ENCODE peak calls at places on chromosomes 2 and 18, in nine cellular contexts. One of them, this sample, is unnamed.

GRCh38 chr2:48032765-48033164 is 126.5 kb upstream of the FBXO11 start:
- DNase-seq in OCI-LY7: no peak
- DNase-seq in GM23338: no peak
- DNase-seq in GM23248: no peak
- DNase-seq in HCT116: no peak
- DNase-seq in neural progenitor cell: no peak
- DNase-seq in PC-3: no peak
- DNase-seq in SK-N-SH: no peak
- DNase-seq in MM.1S: no peak
- DNase-seq in this sample: no peak

GRCh38 chr2:85756822-85757435 is 3.1 kb downstream of the ATOH8 start:
- DNase-seq in HCT116: no peak
- DNase-seq in MM.1S: no peak
- DNase-seq in SK-N-SH: no peak
- DNase-seq in neural progenitor cell: no peak
- DNase-seq in OCI-LY7: no peak
- DNase-seq in GM23248: no peak
- DNase-seq in GM23338: no peak
- DNase-seq in PC-3: no peak
- DNase-seq in this sample: no peak

GRCh38 chr2:139946690-139947089 is 1166.5 kb upstream of the NXPH2 start:
- DNase-seq in OCI-LY7: no peak
- DNase-seq in neural progenitor cell: peak
- DNase-seq in GM23338: peak
- DNase-seq in GM23248: no peak
- DNase-seq in HCT116: peak
- DNase-seq in SK-N-SH: peak
- DNase-seq in PC-3: peak
- DNase-seq in MM.1S: no peak
- DNase-seq in this sample: no peak

GRCh38 chr18:74695170-74695569 is 97.5 kb downstream of the ZNF407 start:
- DNase-seq in OCI-LY7: no peak
- DNase-seq in GM23338: no peak
- DNase-seq in HCT116: no peak
- DNase-seq in PC-3: no peak
- DNase-seq in SK-N-SH: no peak
- DNase-seq in GM23248: no peak
- DNase-seq in MM.1S: no peak
- DNase-seq in neural progenitor cell: no peak
- DNase-seq in this sample: no peak

GRCh38 chr18:22977847-22978701 is 44.9 kb downstream of the RBBP8 start:
- DNase-seq in MM.1S: no peak
- DNase-seq in PC-3: peak
- DNase-seq in HCT116: peak
- DNase-seq in OCI-LY7: no peak
- DNase-seq in GM23248: peak
- DNase-seq in neural progenitor cell: no peak
- DNase-seq in GM23338: no peak
- DNase-seq in SK-N-SH: no peak
- DNase-seq in this sample: peak

GRCh38 chr2:192286093-192286701 is 91.5 kb upstream of the TMEFF2 start:
- DNase-seq in PC-3: peak
- DNase-seq in neural progenitor cell: peak
- DNase-seq in SK-N-SH: peak
- DNase-seq in GM23248: peak
- DNase-seq in OCI-LY7: no peak
- DNase-seq in GM23338: peak
- DNase-seq in MM.1S: peak
- DNase-seq in HCT116: peak
- DNase-seq in this sample: peak

GRCh38 chr2:120323214-120323613 is 22.7 kb upstream of the INHBB start:
- DNase-seq in MM.1S: no peak
- DNase-seq in HCT116: no peak
- DNase-seq in OCI-LY7: no peak
- DNase-seq in GM23248: peak
- DNase-seq in GM23338: no peak
- DNase-seq in SK-N-SH: no peak
- DNase-seq in neural progenitor cell: no peak
- DNase-seq in PC-3: no peak
- DNase-seq in this sample: no peak

GRCh38 chr2:18046017-18046416 is 167.6 kb downstream of the KCNS3 start:
- DNase-seq in neural progenitor cell: no peak
- DNase-seq in PC-3: no peak
- DNase-seq in OCI-LY7: no peak
- DNase-seq in HCT116: no peak
- DNase-seq in GM23338: no peak
- DNase-seq in GM23248: no peak
- DNase-seq in SK-N-SH: no peak
- DNase-seq in MM.1S: no peak
- DNase-seq in this sample: no peak

GRCh38 chr2:233919938-233920337 is 2.8 kb downstream of the TRPM8 start:
- DNase-seq in MM.1S: no peak
- DNase-seq in neural progenitor cell: no peak
- DNase-seq in GM23338: no peak
- DNase-seq in OCI-LY7: no peak
- DNase-seq in PC-3: peak
- DNase-seq in HCT116: no peak
- DNase-seq in GM23248: peak
- DNase-seq in SK-N-SH: no peak
- DNase-seq in this sample: no peak

GRCh38 chr2:70556608-70557007 is 3.0 kb upstream of the TGFA start:
- DNase-seq in PC-3: no peak
- DNase-seq in neural progenitor cell: no peak
- DNase-seq in OCI-LY7: no peak
- DNase-seq in MM.1S: no peak
- DNase-seq in GM23338: no peak
- DNase-seq in HCT116: no peak
- DNase-seq in SK-N-SH: no peak
- DNase-seq in GM23248: no peak
- DNase-seq in this sample: no peak

GRCh38 chr2:210271300-210271699 is 43.7 kb downstream of the MYL1 start:
- DNase-seq in PC-3: no peak
- DNase-seq in OCI-LY7: no peak
- DNase-seq in MM.1S: no peak
- DNase-seq in GM23248: no peak
- DNase-seq in SK-N-SH: no peak
- DNase-seq in GM23338: no peak
- DNase-seq in HCT116: no peak
- DNase-seq in neural progenitor cell: no peak
- DNase-seq in this sample: no peak

GRCh38 chr2:37851828-37852584 is 73.1 kb upstream of the RMDN2 start:
- DNase-seq in MM.1S: peak
- DNase-seq in PC-3: no peak
- DNase-seq in HCT116: no peak
- DNase-seq in OCI-LY7: no peak
- DNase-seq in SK-N-SH: no peak
- DNase-seq in GM23338: no peak
- DNase-seq in neural progenitor cell: no peak
- DNase-seq in GM23248: no peak
- DNase-seq in this sample: no peak

GRCh38 chr2:72006188-72006736 is 141.4 kb downstream of the CYP26B1 start:
- DNase-seq in neural progenitor cell: no peak
- DNase-seq in PC-3: no peak
- DNase-seq in GM23338: no peak
- DNase-seq in MM.1S: no peak
- DNase-seq in OCI-LY7: no peak
- DNase-seq in GM23248: no peak
- DNase-seq in HCT116: no peak
- DNase-seq in SK-N-SH: no peak
- DNase-seq in this sample: peak

GRCh38 chr2:240253583-240254145 is 113.2 kb upstream of the OTOS start:
- DNase-seq in MM.1S: no peak
- DNase-seq in neural progenitor cell: no peak
- DNase-seq in GM23338: no peak
- DNase-seq in HCT116: no peak
- DNase-seq in SK-N-SH: peak
- DNase-seq in OCI-LY7: no peak
- DNase-seq in PC-3: no peak
- DNase-seq in GM23248: no peak
- DNase-seq in this sample: no peak

GRCh38 chr18:37328946-37329719 is 236.5 kb downstream of the CELF4 start:
- DNase-seq in HCT116: no peak
- DNase-seq in OCI-LY7: no peak
- DNase-seq in neural progenitor cell: no peak
- DNase-seq in MM.1S: no peak
- DNase-seq in GM23338: no peak
- DNase-seq in SK-N-SH: no peak
- DNase-seq in PC-3: no peak
- DNase-seq in GM23248: peak
- DNase-seq in this sample: no peak

GRCh38 chr2:142188562-142188961 is 57.7 kb upstream of the LRP1B start:
- DNase-seq in HCT116: no peak
- DNase-seq in MM.1S: no peak
- DNase-seq in neural progenitor cell: no peak
- DNase-seq in GM23338: no peak
- DNase-seq in SK-N-SH: no peak
- DNase-seq in OCI-LY7: no peak
- DNase-seq in PC-3: no peak
- DNase-seq in GM23248: peak
- DNase-seq in this sample: no peak

GRCh38 chr2:26723475-26723874 is 31.0 kb downstream of the KCNK3 start:
- DNase-seq in HCT116: no peak
- DNase-seq in MM.1S: no peak
- DNase-seq in OCI-LY7: no peak
- DNase-seq in SK-N-SH: no peak
- DNase-seq in GM23248: no peak
- DNase-seq in PC-3: no peak
- DNase-seq in GM23338: no peak
- DNase-seq in neural progenitor cell: no peak
- DNase-seq in this sample: no peak
- H3K27ac ChIP-seq in HCT116: peak
- H3K27ac ChIP-seq in MM.1S: no peak
- H3K27ac ChIP-seq in OCI-LY7: no peak
- H3K27ac ChIP-seq in SK-N-SH: peak
- H3K27ac ChIP-seq in GM23248: peak
- H3K27ac ChIP-seq in PC-3: peak
- H3K27ac ChIP-seq in GM23338: no peak
- H3K27ac ChIP-seq in neural progenitor cell: no peak
- H3K27ac ChIP-seq in this sample: peak

DNA sequence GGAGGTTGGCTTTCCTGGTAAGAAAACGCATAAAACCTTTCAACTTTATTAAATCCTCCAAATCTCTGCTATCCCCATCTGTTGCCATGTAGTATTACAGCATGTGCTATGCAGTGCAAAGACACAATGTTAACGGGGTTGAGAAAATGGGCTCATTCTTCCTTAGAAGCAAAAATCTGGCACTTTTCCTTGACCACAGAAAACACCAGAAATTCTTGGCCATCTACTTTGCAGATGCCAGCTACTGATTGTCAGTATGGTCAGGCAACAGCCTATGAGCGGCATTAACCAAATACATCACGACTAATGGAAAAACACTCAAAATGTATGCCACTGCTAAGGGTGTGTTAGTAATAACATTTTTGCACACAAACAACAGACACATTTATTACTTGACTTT is 65.3 kb upstream of the CRIM1 start:
- DNase-seq in SK-N-SH: no peak
- DNase-seq in GM23248: peak
- DNase-seq in OCI-LY7: no peak
- DNase-seq in PC-3: peak
- DNase-seq in GM23338: no peak
- DNase-seq in neural progenitor cell: no peak
- DNase-seq in HCT116: no peak
- DNase-seq in MM.1S: no peak
- DNase-seq in this sample: no peak
- TF ChIP-seq EZH2phosphoT487 in SK-N-SH: no peak
- TF ChIP-seq EZH2phosphoT487 in GM23248: no peak
- TF ChIP-seq EZH2phosphoT487 in OCI-LY7: no peak
- TF ChIP-seq EZH2phosphoT487 in PC-3: no peak
- TF ChIP-seq EZH2phosphoT487 in GM23338: no peak
- TF ChIP-seq EZH2phosphoT487 in neural progenitor cell: no peak
- TF ChIP-seq EZH2phosphoT487 in HCT116: no peak
- TF ChIP-seq EZH2phosphoT487 in MM.1S: no peak
- TF ChIP-seq EZH2phosphoT487 in this sample: no peak

DNA sequence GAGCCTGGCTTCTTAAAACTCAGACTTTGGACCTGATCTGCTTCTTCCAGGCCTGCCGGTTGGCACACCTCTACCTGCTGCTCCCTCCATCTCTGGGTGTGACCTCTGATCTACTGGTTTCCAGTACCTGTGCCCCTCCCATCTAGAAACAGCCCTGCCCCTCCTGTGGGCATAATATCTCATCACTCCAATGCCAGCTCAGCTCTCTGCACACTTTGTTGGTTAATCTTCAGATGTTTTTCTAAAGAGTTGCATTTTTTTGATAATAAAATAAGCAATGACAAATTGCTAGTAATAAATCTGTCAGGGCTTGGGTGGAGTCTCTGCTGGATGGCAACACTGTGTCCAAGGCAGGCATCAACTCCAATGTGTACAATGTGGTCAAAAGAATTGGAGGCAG is 89.6 kb upstream of the PPP1CB start:
- DNase-seq in OCI-LY7: no peak
- DNase-seq in MM.1S: no peak
- DNase-seq in PC-3: peak
- DNase-seq in neural progenitor cell: no peak
- DNase-seq in SK-N-SH: no peak
- DNase-seq in GM23248: peak
- DNase-seq in GM23338: no peak
- DNase-seq in HCT116: no peak
- DNase-seq in this sample: peak
- H3K27ac ChIP-seq in OCI-LY7: no peak
- H3K27ac ChIP-seq in MM.1S: no peak
- H3K27ac ChIP-seq in PC-3: peak
- H3K27ac ChIP-seq in neural progenitor cell: no peak
- H3K27ac ChIP-seq in SK-N-SH: peak
- H3K27ac ChIP-seq in GM23248: no peak
- H3K27ac ChIP-seq in GM23338: no peak
- H3K27ac ChIP-seq in HCT116: no peak
- H3K27ac ChIP-seq in this sample: peak

GRCh38 chr2:2838548-2838845 is 507.4 kb upstream of the MYT1L start:
- DNase-seq in OCI-LY7: no peak
- DNase-seq in GM23248: no peak
- DNase-seq in HCT116: no peak
- DNase-seq in PC-3: no peak
- DNase-seq in MM.1S: no peak
- DNase-seq in neural progenitor cell: no peak
- DNase-seq in SK-N-SH: no peak
- DNase-seq in GM23338: no peak
- DNase-seq in this sample: no peak

GRCh38 chr2:2839393-2840096 is 508.5 kb upstream of the MYT1L start:
- DNase-seq in MM.1S: no peak
- DNase-seq in GM23248: no peak
- DNase-seq in GM23338: no peak
- DNase-seq in SK-N-SH: peak
- DNase-seq in neural progenitor cell: no peak
- DNase-seq in PC-3: no peak
- DNase-seq in OCI-LY7: no peak
- DNase-seq in HCT116: no peak
- DNase-seq in this sample: no peak

GRCh38 chr2:2840101-2840531 is 509.0 kb upstream of the MYT1L start:
- DNase-seq in neural progenitor cell: no peak
- DNase-seq in SK-N-SH: no peak
- DNase-seq in PC-3: no peak
- DNase-seq in MM.1S: no peak
- DNase-seq in GM23338: no peak
- DNase-seq in HCT116: no peak
- DNase-seq in OCI-LY7: no peak
- DNase-seq in GM23248: no peak
- DNase-seq in this sample: no peak

GRCh38 chr2:2836343-2837070 is 505.4 kb upstream of the MYT1L start:
- DNase-seq in GM23338: no peak
- DNase-seq in neural progenitor cell: no peak
- DNase-seq in HCT116: no peak
- DNase-seq in PC-3: no peak
- DNase-seq in OCI-LY7: no peak
- DNase-seq in MM.1S: no peak
- DNase-seq in GM23248: no peak
- DNase-seq in SK-N-SH: no peak
- DNase-seq in this sample: no peak

GRCh38 chr2:2837768-2838547 is 506.9 kb upstream of the MYT1L start:
- DNase-seq in GM23248: no peak
- DNase-seq in SK-N-SH: peak
- DNase-seq in GM23338: no peak
- DNase-seq in OCI-LY7: no peak
- DNase-seq in HCT116: no peak
- DNase-seq in MM.1S: no peak
- DNase-seq in PC-3: no peak
- DNase-seq in neural progenitor cell: no peak
- DNase-seq in this sample: no peak
- TF ChIP-seq EZH2phosphoT487 in GM23248: no peak
- TF ChIP-seq EZH2phosphoT487 in SK-N-SH: no peak
- TF ChIP-seq EZH2phosphoT487 in GM23338: no peak
- TF ChIP-seq EZH2phosphoT487 in OCI-LY7: no peak
- TF ChIP-seq EZH2phosphoT487 in HCT116: no peak
- TF ChIP-seq EZH2phosphoT487 in MM.1S: no peak
- TF ChIP-seq EZH2phosphoT487 in PC-3: no peak
- TF ChIP-seq EZH2phosphoT487 in neural progenitor cell: no peak
- TF ChIP-seq EZH2phosphoT487 in this sample: no peak

This sample was measured in hepatocyte.